ENCODE peak calls at places on chromosome 4, in seven cellular contexts. Q is tibial nerve, X is upper lobe of left lung, T is GM06990, U is GM12878, M is GM12865, Y is pancreas. H is an unnamed sample.

GRCh38 chr4:143127621-143128020 is 57.1 kb upstream of the USP38 start:
- DNase-seq in Q (no peak), X (no peak), T (no peak), U (no peak), M (no peak), Y (no peak), H (no peak)

GRCh38 chr4:53021709-53022108 is 159.6 kb downstream of the RASL11B start:
- DNase-seq in Q (no peak), X (no peak), T (no peak), U (no peak), M (no peak), Y (no peak), H (no peak)

GRCh38 chr4:94690851-94691254 is 66.9 kb upstream of the BMPR1B start:
- DNase-seq in Q (no peak), X (no peak), T (no peak), U (no peak), M (no peak), Y (no peak), H (peak)

GRCh38 chr4:185998791-185999190 is 70.2 kb upstream of the TLR3 start:
- DNase-seq in Q (no peak), X (no peak), T (no peak), U (no peak), M (no peak), Y (no peak), H (no peak)

GRCh38 chr4:101256222-101256621 is 91.1 kb downstream of the PPP3CA start:
- DNase-seq in Q (no peak), X (no peak), T (no peak), U (no peak), M (no peak), Y (no peak), H (no peak)

GRCh38 chr4:103934178-103934789 is 214.5 kb upstream of the TACR3 start:
- DNase-seq in Q (peak), X (no peak), T (no peak), U (no peak), M (peak), Y (no peak), H (peak)

GRCh38 chr4:47017081-47017480 is 14.3 kb upstream of the GABRB1 start:
- DNase-seq in Q (no peak), X (no peak), T (no peak), U (no peak), M (no peak), Y (no peak), H (no peak)

GRCh38 chr4:118969359-118969758 is 80.7 kb downstream of the SYNPO2 start:
- DNase-seq in Q (peak), X (no peak), T (no peak), U (no peak), M (peak), Y (peak), H (peak)

GRCh38 chr4:25346913-25347312 is 30.1 kb upstream of the ANAPC4 start:
- DNase-seq in Q (no peak), X (no peak), T (no peak), U (no peak), M (no peak), Y (no peak), H (no peak)

GRCh38 chr4:86181585-86181984 is 178.3 kb downstream of the MAPK10 start:
- DNase-seq in Q (no peak), X (no peak), T (no peak), U (no peak), M (no peak), Y (no peak), H (no peak)

GRCh38 chr4:156677656-156678055 is 293.9 kb downstream of the PDGFC start:
- DNase-seq in Q (no peak), X (no peak), T (no peak), U (no peak), M (no peak), Y (no peak), H (no peak)

GRCh38 chr4:109902559-109903251 is 10.0 kb upstream of the EGF start:
- DNase-seq in Q (no peak), X (no peak), T (no peak), U (no peak), M (no peak), Y (no peak), H (no peak)

GRCh38 chr4:83996254-83996653 is 460.3 kb downstream of the GPAT3 start:
- DNase-seq in Q (no peak), X (no peak), T (no peak), U (no peak), M (no peak), Y (no peak), H (no peak)

GRCh38 chr4:85715996-85716737 is 241.2 kb downstream of the ARHGAP24 start:
- DNase-seq in Q (no peak), X (no peak), T (no peak), U (no peak), M (no peak), Y (no peak), H (no peak)

GRCh38 chr4:21819086-21819485 is 129.5 kb downstream of the KCNIP4 start:
- DNase-seq in Q (no peak), X (no peak), T (no peak), U (no peak), M (no peak), Y (no peak), H (no peak)

GRCh38 chr4:47528651-47529050 is 43.6 kb downstream of the ATP10D start:
- DNase-seq in Q (no peak), X (no peak), T (no peak), U (no peak), M (no peak), Y (no peak), H (peak)

GRCh38 chr4:122953924-122954323 is 31.5 kb upstream of the NUDT6 start:
- DNase-seq in Q (no peak), X (no peak), T (no peak), U (no peak), M (no peak), Y (no peak), H (no peak)

GRCh38 chr4:57233391-57233790 is 123.2 kb upstream of the IGFBP7 start:
- DNase-seq in Q (no peak), X (no peak), T (no peak), U (no peak), M (no peak), Y (no peak), H (peak)

GRCh38 chr4:96525901-96526300 is 686.0 kb downstream of the PDHA2 start:
- DNase-seq in Q (no peak), X (no peak), T (no peak), U (no peak), M (no peak), Y (no peak), H (no peak)

GRCh38 chr4:169810325-169811323 is 52.9 kb upstream of the HPF1 start:
- DNase-seq in Q (peak), X (no peak), T (no peak), U (peak), M (peak), Y (peak), H (peak)

GRCh38 chr4:24137963-24138601 is 248.2 kb upstream of the PPARGC1A start:
- DNase-seq in Q (no peak), X (no peak), T (no peak), U (no peak), M (no peak), Y (no peak), H (no peak)

GRCh38 chr4:154506253-154506652 is 14.7 kb upstream of the DCHS2 start:
- DNase-seq in Q (peak), X (no peak), T (no peak), U (no peak), M (peak), Y (no peak), H (peak)

GRCh38 chr4:100483796-100484195 is 34.0 kb downstream of the EMCN start:
- DNase-seq in Q (no peak), X (no peak), T (no peak), U (no peak), M (no peak), Y (no peak), H (no peak)

GRCh38 chr4:141905751-141906150 is 269.4 kb downstream of the IL15 start:
- DNase-seq in Q (no peak), X (no peak), T (no peak), U (no peak), M (no peak), Y (no peak), H (no peak)

GRCh38 chr4:98110214-98110613 is 33.1 kb downstream of the STPG2 start:
- DNase-seq in Q (no peak), X (no peak), T (no peak), U (no peak), M (no peak), Y (no peak), H (no peak)

GRCh38 chr4:111937368-111937767 is 207.9 kb upstream of the FAM241A start:
- DNase-seq in Q (no peak), X (no peak), T (no peak), U (no peak), M (peak), Y (no peak), H (peak)
- TF ChIP-seq CTCF in Q (no peak), X (no peak), T (peak), U (peak), M (peak), Y (no peak), H (peak)

GRCh38 chr4:10032625-10033024 is 11.3 kb upstream of the SLC2A9 start:
- DNase-seq in Q (no peak), X (no peak), T (no peak), U (no peak), M (peak), Y (peak), H (peak)
- TF ChIP-seq CTCF in Q (no peak), X (no peak), T (no peak), U (no peak), M (no peak), Y (no peak), H (no peak)

DNA sequence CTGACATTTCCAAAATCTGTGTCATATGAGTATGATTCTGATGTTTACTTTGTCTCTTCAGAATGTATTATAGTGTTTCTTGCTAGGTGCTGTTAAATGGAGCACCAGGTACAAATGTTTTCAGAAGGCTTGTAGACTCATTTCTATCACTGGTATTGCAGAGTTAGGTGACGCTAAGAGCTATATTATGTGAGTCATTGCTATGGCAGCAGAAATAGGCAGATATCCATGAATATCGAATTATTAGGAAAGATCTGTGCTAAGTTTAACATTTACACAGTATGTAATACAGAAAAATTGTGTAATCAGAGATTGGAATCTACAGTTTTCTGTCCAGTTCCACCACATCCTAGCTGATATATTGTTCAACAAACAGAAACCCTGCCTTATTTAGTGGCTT is 1025.4 kb downstream of the STIM2 start:
- DNase-seq in Q (no peak), X (no peak), T (no peak), U (no peak), M (no peak), Y (no peak), H (no peak)
- TF ChIP-seq CTCF in Q (no peak), X (no peak), T (no peak), U (no peak), M (no peak), Y (no peak), H (no peak)

DNA sequence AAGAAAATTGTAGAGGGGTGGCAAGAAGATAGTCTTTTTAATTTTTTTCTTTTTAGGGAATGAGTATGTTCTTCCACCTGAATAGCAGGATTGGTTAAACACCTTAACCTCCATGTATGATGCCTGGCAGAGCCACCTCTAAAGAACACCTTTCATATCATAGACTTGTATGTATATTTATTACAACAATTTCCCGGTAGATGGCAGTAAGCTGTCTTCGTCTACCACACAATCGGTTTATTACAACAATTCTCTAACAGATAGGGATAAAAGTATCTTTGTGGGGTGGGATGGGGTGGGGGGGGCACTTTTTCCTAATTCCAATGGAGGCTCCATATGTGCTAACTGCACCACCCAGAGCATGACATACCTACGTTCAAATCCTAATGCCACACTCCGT is 255.5 kb downstream of the LDB2 start:
- DNase-seq in Q (no peak), X (no peak), T (no peak), U (no peak), M (no peak), Y (no peak), H (no peak)
- TF ChIP-seq CTCF in Q (no peak), X (no peak), T (peak), U (no peak), M (no peak), Y (no peak), H (peak)

H was measured in mammary epithelial cell.